ENCODE peak calls at places on chromosomes 11 and 22, in seven cellular contexts. K, T, A, F, O, V and M are unnamed samples.

GRCh38 chr22:48944756-48945620 is 882.7 kb downstream of the BRD1 start:
- DNase-seq in V (no peak), O (no peak), T (no peak), K (no peak), F (no peak), A (no peak), M (no peak)

GRCh38 chr11:6599884-6600390 is 3.5 kb downstream of the RRP8 start:
- DNase-seq in F (no peak), K (no peak), T (no peak), V (no peak), O (no peak), A (no peak), M (no peak)

GRCh38 chr11:12552677-12553076 is 121.5 kb upstream of the TEAD1 start:
- DNase-seq in T (peak), F (no peak), K (no peak), O (no peak), V (no peak), A (no peak), M (no peak)

GRCh38 chr11:61295596-61295926 is 445 bp upstream of the VWCE start:
- DNase-seq in F (peak), T (no peak), O (no peak), V (no peak), A (no peak), K (no peak), M (no peak)

GRCh38 chr11:134679592-134679991 is 267.6 kb upstream of the B3GAT1 start:
- DNase-seq in F (no peak), A (no peak), K (no peak), V (no peak), T (no peak), O (no peak), M (no peak)

GRCh38 chr11:79940165-79940564 is 499.3 kb upstream of the TENM4 start:
- DNase-seq in T (peak), K (no peak), O (no peak), F (no peak), A (no peak), V (no peak), M (no peak)

GRCh38 chr11:128473631-128474030 is 113.7 kb downstream of the ETS1 start:
- DNase-seq in V (no peak), O (peak), T (no peak), A (no peak), F (no peak), K (no peak), M (no peak)

GRCh38 chr22:19988331-19988808 is 28.3 kb downstream of the ARVCF start:
- DNase-seq in T (no peak), K (no peak), F (no peak), O (no peak), V (no peak), A (no peak), M (no peak)

GRCh38 chr22:22593250-22593649 is 34.2 kb upstream of the PRAME start:
- DNase-seq in F (no peak), A (no peak), O (no peak), K (no peak), T (no peak), V (no peak), M (no peak)